ENCODE peak calls at places on chromosomes 13 and 19, in ten cellular contexts. X, U, R, M, W, I, F, D, E and T are unnamed samples.

GRCh38 chr13:108419768-108420167 is 150.2 kb downstream of the TNFSF13B start:
- DNase-seq in W (no peak), E (no peak), M (no peak), X (no peak), I (no peak), U (no peak), F (no peak), R (no peak), D (no peak), T (no peak)

GRCh38 chr19:3038214-3038613 is 9.1 kb upstream of the TLE2 start:
- DNase-seq in E (no peak), D (no peak), X (no peak), M (no peak), U (no peak), I (no peak), F (no peak), W (no peak), R (no peak), T (no peak)

GRCh38 chr19:51143486-51143885 is 1.4 kb downstream of the SIGLEC7 start:
- DNase-seq in F (peak; percentile 16), U (no peak), X (no peak), W (no peak), D (no peak), M (no peak), E (no peak), R (no peak), I (no peak), T (no peak)

GRCh38 chr19:55473201-55473600 is 3.2 kb upstream of the ZNF628 start:
- DNase-seq in W (no peak), F (peak; percentile 62), U (no peak), I (no peak), X (no peak), R (no peak), D (no peak), E (no peak), M (no peak), T (no peak)

GRCh38 chr19:46704379-46705076 is 12.4 kb downstream of the PRKD2 start:
- DNase-seq in X (peak; percentile 97), W (peak; percentile 85), I (peak; percentile 68), U (peak; percentile 37), D (peak; percentile 58), R (peak; percentile 42), E (peak; percentile 33), F (peak; percentile 97), M (peak; percentile 73), T (no peak)

GRCh38 chr13:40518481-40518882 is 148.0 kb downstream of the FOXO1 start:
- DNase-seq in U (no peak), R (no peak), X (no peak), W (peak; percentile 44), E (no peak), M (no peak), I (no peak), D (no peak), F (peak; percentile 67), T (no peak)

GRCh38 chr19:43527860-43528622 is 1.0 kb upstream of the ETHE1 start:
- DNase-seq in E (no peak), W (no peak), M (peak; percentile 50), R (no peak), D (no peak), F (no peak), X (peak; percentile 34), I (no peak), U (no peak), T (no peak)

GRCh38 chr13:52784591-52785340 is 45.1 kb upstream of the CNMD start:
- DNase-seq in F (no peak), I (no peak), D (no peak), E (no peak), W (no peak), U (no peak), R (no peak), M (no peak), X (no peak), T (no peak)

GRCh38 chr19:13995017-13995728 is 10.9 kb downstream of the RFX1 start:
- DNase-seq in U (no peak), X (peak; percentile 96), W (no peak), M (no peak), F (no peak), E (no peak), R (no peak), D (no peak), I (no peak), T (no peak)

GRCh38 chr19:56765107-56765506 is 75.4 kb downstream of the PEG3 start:
- DNase-seq in X (no peak), F (no peak), M (peak; percentile 65), I (peak; percentile 53), R (peak; percentile 29), U (peak; percentile 4), E (no peak), W (peak; percentile 30), D (peak; percentile 72), T (no peak)

GRCh38 chr13:110559429-110559943 is 2.0 kb downstream of the RAB20 start:
- DNase-seq in D (peak; percentile 48), M (peak; percentile 29), I (peak; percentile 86), F (no peak), X (peak; percentile 97), E (no peak), R (no peak), U (peak; percentile 48), W (peak; percentile 91), T (no peak)

GRCh38 chr19:17555929-17556813 is 722 bp downstream of the COLGALT1 start:
- DNase-seq in F (peak; percentile 82), E (no peak), D (peak; percentile 58), M (peak; percentile 36), R (peak; percentile 18), U (peak; percentile 25), I (peak; percentile 84), W (peak; percentile 69), X (peak; percentile 92), T (no peak)

GRCh38 chr19:49533551-49534488 is 6.0 kb downstream of the RCN3 start:
- DNase-seq in U (peak; percentile 44), R (peak; percentile 55), X (peak; percentile 93), I (peak; percentile 74), W (peak; percentile 82), F (peak; percentile 94), D (peak; percentile 72), M (peak; percentile 69), E (peak; percentile 73), T (no peak)

GRCh38 chr19:6527893-6528543 is 2.8 kb upstream of the TNFSF9 start:
- DNase-seq in W (no peak), D (no peak), E (no peak), U (no peak), M (no peak), R (no peak), I (no peak), X (peak; percentile 65), F (no peak), T (no peak)

GRCh38 chr19:7706662-7707454 is 4.9 kb upstream of the FCER2 start:
- DNase-seq in X (peak; percentile 55), F (no peak), D (no peak), M (no peak), U (no peak), E (no peak), I (no peak), W (no peak), R (no peak), T (no peak)
- H3K27ac ChIP-seq in X (no peak overlapping the region), F (no peak overlapping the region), D (no peak overlapping the region), M (no peak overlapping the region), U (no peak overlapping the region), E (no peak overlapping the region), I (peak overlapping the region; percentile 92), W (no peak overlapping the region), R (no peak overlapping the region), T (no peak overlapping the region)

GRCh38 chr13:21344662-21345176 is 114.4 kb downstream of the ZDHHC20 start:
- DNase-seq in R (no peak), X (no peak), E (no peak), M (no peak), W (no peak), D (no peak), I (no peak), F (no peak), U (no peak), T (no peak)
- H3K27ac ChIP-seq in R (no peak overlapping the region), X (no peak overlapping the region), E (no peak overlapping the region), M (no peak overlapping the region), W (no peak overlapping the region), D (no peak overlapping the region), I (peak overlapping the region; percentile 55), F (no peak overlapping the region), U (no peak overlapping the region), T (no peak overlapping the region)

GRCh38 chr13:102610296-102610895 is 13.6 kb downstream of the TPP2 start:
- DNase-seq in W (no peak), D (no peak), E (no peak), U (no peak), M (no peak), F (no peak), R (no peak), I (no peak), X (no peak), T (no peak)
- H3K27ac ChIP-seq in W (no peak overlapping the region), D (no peak overlapping the region), E (no peak overlapping the region), U (no peak overlapping the region), M (no peak overlapping the region), F (no peak overlapping the region), R (no peak overlapping the region), I (no peak overlapping the region), X (no peak overlapping the region), T (no peak overlapping the region)

DNA sequence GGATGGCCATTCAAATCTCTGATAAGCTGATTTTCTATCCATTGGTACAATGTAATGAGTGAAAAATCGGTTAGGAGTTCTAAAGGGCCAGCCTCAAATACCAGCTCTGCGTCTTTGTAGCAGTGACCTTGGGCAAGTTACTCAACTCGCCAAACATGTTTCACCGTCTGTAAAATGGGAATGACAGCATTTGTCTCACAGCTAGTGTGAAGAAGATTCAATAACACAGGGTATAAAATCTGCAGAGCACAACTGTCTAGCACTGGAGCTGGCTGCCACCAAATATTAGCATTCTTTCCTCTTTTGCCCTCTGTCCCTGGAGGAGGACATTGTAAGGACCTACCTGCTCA is 22.1 kb upstream of the SERP2 start:
- DNase-seq in U (no peak), E (no peak), D (no peak), M (no peak), F (no peak), X (no peak), R (no peak), W (no peak), I (no peak), T (no peak)
- H3K27ac ChIP-seq in U (no peak overlapping the region), E (no peak overlapping the region), D (no peak overlapping the region), M (no peak overlapping the region), F (no peak overlapping the region), X (no peak overlapping the region), R (peak overlapping the region; percentile 53), W (peak overlapping the region; percentile 63), I (peak overlapping the region; percentile 65), T (no peak overlapping the region)